ENCODE peak calls at places on chromosomes 4 and X, in nine cellular contexts. D is hepatocyte; P is colonic mucosa; S is astrocyte; F is psoas muscle; E is ascending aorta; T is left lung; Q is upper lobe of right lung; B is naive thymus-derived CD4-positive, alpha-beta T cell. K is an unnamed sample.

GRCh38 chrX:34638116-34638515 is 19.0 kb downstream of the TMEM47 start:
- DNase-seq in S (no peak), B (no peak), Q (no peak), F (no peak), T (no peak), E (no peak), P (no peak), D (peak), K (no peak)

GRCh38 chr4:96016615-96017299 is 176.9 kb downstream of the PDHA2 start:
- DNase-seq in B (no peak), F (no peak), S (peak), Q (no peak), E (no peak), D (peak), T (no peak), P (no peak), K (peak)

GRCh38 chr4:152106113-152106763 is 345.4 kb upstream of the GATB start:
- DNase-seq in P (peak), T (no peak), F (peak), Q (no peak), S (peak), B (no peak), E (peak), D (peak), K (peak)

GRCh38 chrX:21374994-21375794 is 976 bp downstream of the CNKSR2 start:
- DNase-seq in F (no peak), B (peak), S (no peak), Q (no peak), E (no peak), D (peak), T (peak), P (no peak), K (no peak)

GRCh38 chr4:89489338-89489771 is 181.8 kb upstream of the GPRIN3 start:
- DNase-seq in E (no peak), F (peak), D (no peak), S (no peak), T (peak), P (no peak), Q (no peak), B (no peak), K (no peak)

GRCh38 chrX:74519870-74520269 is 94.6 kb downstream of the RLIM start:
- DNase-seq in T (no peak), S (no peak), F (no peak), Q (no peak), P (no peak), B (no peak), E (no peak), D (no peak), K (no peak)

GRCh38 chrX:39953879-39954278 is 143.9 kb downstream of the BCOR start:
- DNase-seq in T (peak), B (no peak), F (peak), P (peak), D (peak), E (no peak), S (peak), Q (peak), K (peak)

GRCh38 chr4:48268956-48269860 is at the start of gene TEC:
- DNase-seq in D (peak), T (peak), S (no peak), Q (peak), E (peak), P (peak), F (peak), B (peak), K (peak)

GRCh38 chr4:158182736-158183135 is 9.9 kb upstream of the GASK1B start:
- DNase-seq in T (peak), P (no peak), D (no peak), S (no peak), B (no peak), E (no peak), F (no peak), Q (no peak), K (no peak)

GRCh38 chrX:149453030-149453429 is 52.1 kb downstream of the IDS start:
- DNase-seq in E (no peak), S (peak), B (no peak), Q (no peak), F (no peak), D (no peak), P (no peak), T (no peak), K (peak)

GRCh38 chr4:6246170-6246634 is 23.4 kb upstream of the WFS1 start:
- DNase-seq in F (no peak), P (no peak), D (no peak), S (no peak), B (no peak), E (no peak), T (no peak), Q (no peak), K (no peak)

GRCh38 chr4:1576200-1576960 is 107.7 kb downstream of the FAM53A start:
- DNase-seq in D (no peak), F (peak), E (no peak), B (no peak), Q (no peak), P (no peak), S (no peak), T (peak), K (no peak)

GRCh38 chrX:135543924-135544323 is 23.5 kb downstream of the INTS6L start:
- DNase-seq in D (no peak), P (peak), T (no peak), E (no peak), B (peak), Q (no peak), S (no peak), F (no peak), K (no peak)

GRCh38 chr4:128220286-128221235 is 67.1 kb downstream of the PGRMC2 start:
- DNase-seq in F (no peak), T (no peak), B (no peak), E (no peak), S (peak), P (no peak), Q (no peak), D (no peak), K (peak)

GRCh38 chr4:59583845-59584568 is 1616.1 kb upstream of the ADGRL3 start:
- DNase-seq in D (no peak), B (no peak), E (no peak), F (no peak), Q (no peak), T (peak), S (no peak), P (no peak), K (no peak)

GRCh38 chr4:183392377-183392776 is 52.1 kb upstream of the CDKN2AIP start:
- DNase-seq in T (no peak), E (no peak), B (no peak), F (no peak), D (no peak), S (no peak), P (no peak), Q (no peak), K (no peak)

GRCh38 chr4:107740381-107740780 is 20.3 kb upstream of the PAPSS1 start:
- DNase-seq in F (no peak), T (no peak), Q (no peak), D (no peak), P (no peak), S (no peak), B (no peak), E (no peak), K (no peak)

GRCh38 chr4:147518846-147519767 is 38.2 kb downstream of the EDNRA start:
- DNase-seq in D (peak), P (peak), F (peak), Q (no peak), B (peak), S (peak), E (no peak), T (no peak), K (peak)

GRCh38 chr4:88820723-88821368 is 123.2 kb upstream of the NAP1L5 start:
- DNase-seq in T (no peak), P (no peak), S (no peak), E (no peak), Q (no peak), B (no peak), D (no peak), F (no peak), K (no peak)

GRCh38 chr4:5186584-5187170 is 135.4 kb downstream of the STK32B start:
- DNase-seq in D (no peak), S (no peak), P (no peak), E (no peak), Q (no peak), F (no peak), B (no peak), T (no peak), K (no peak)

GRCh38 chr4:41258783-41259182 is 2.1 kb downstream of the UCHL1 start:
- DNase-seq in D (peak), S (peak), T (no peak), P (no peak), Q (no peak), B (no peak), F (no peak), E (no peak), K (peak)

GRCh38 chrX:153400146-153401132 is 711 bp downstream of the PNMA6E start:
- DNase-seq in P (no peak), F (peak), Q (peak), B (peak), E (no peak), S (no peak), D (no peak), T (peak), K (peak)

GRCh38 chr4:134695433-134695832 is 493.8 kb upstream of the PABPC4L start:
- DNase-seq in S (no peak), F (no peak), D (no peak), E (no peak), T (no peak), B (no peak), P (no peak), Q (no peak), K (no peak)

GRCh38 chr4:27217261-27217769 is 356.7 kb downstream of the STIM2 start:
- DNase-seq in S (peak), F (no peak), B (no peak), Q (no peak), P (no peak), D (no peak), E (no peak), T (no peak), K (peak)

GRCh38 chrX:64230123-64230970 is at the start of gene ASB12:
- DNase-seq in T (no peak), D (no peak), E (no peak), S (no peak), B (no peak), F (peak), Q (no peak), P (no peak), K (no peak)

GRCh38 chr4:78656968-78657445 is 105.4 kb downstream of the ANXA3 start:
- DNase-seq in B (peak), Q (no peak), F (no peak), E (no peak), T (no peak), S (peak), P (no peak), D (no peak), K (no peak)

GRCh38 chrX:23548164-23548563 is 119.1 kb upstream of the PRDX4 start:
- DNase-seq in Q (no peak), F (no peak), D (no peak), E (no peak), P (no peak), S (peak), B (no peak), T (no peak), K (no peak)

GRCh38 chrX:97504435-97504834 is 620.7 kb downstream of the RPA4 start:
- DNase-seq in P (no peak), S (no peak), Q (no peak), T (no peak), B (no peak), E (no peak), F (no peak), D (no peak), K (no peak)

GRCh38 chr4:159487284-159487747 is 384.4 kb downstream of the RAPGEF2 start:
- DNase-seq in Q (no peak), F (peak), T (no peak), B (peak), E (no peak), P (peak), D (peak), S (peak), K (peak)

GRCh38 chrX:71909956-71910355 is 689 bp upstream of the NHSL2 start:
- DNase-seq in T (no peak), Q (no peak), E (no peak), B (no peak), P (no peak), S (no peak), F (peak), D (peak), K (no peak)

GRCh38 chr4:188015025-188015778 is 19.6 kb downstream of the ZFP42 start:
- DNase-seq in E (no peak), F (no peak), D (peak), P (no peak), B (no peak), S (no peak), T (no peak), Q (no peak), K (peak)

GRCh38 chrX:94560930-94561329 is 886.9 kb downstream of the FAM133A start:
- DNase-seq in D (no peak), T (no peak), S (no peak), P (no peak), Q (no peak), E (no peak), F (no peak), B (no peak), K (no peak)

GRCh38 chrX:108307408-108308085 is 130.7 kb downstream of the COL4A6 start:
- DNase-seq in D (peak), B (no peak), Q (peak), F (peak), T (peak), S (peak), E (no peak), P (no peak), K (no peak)

DNA sequence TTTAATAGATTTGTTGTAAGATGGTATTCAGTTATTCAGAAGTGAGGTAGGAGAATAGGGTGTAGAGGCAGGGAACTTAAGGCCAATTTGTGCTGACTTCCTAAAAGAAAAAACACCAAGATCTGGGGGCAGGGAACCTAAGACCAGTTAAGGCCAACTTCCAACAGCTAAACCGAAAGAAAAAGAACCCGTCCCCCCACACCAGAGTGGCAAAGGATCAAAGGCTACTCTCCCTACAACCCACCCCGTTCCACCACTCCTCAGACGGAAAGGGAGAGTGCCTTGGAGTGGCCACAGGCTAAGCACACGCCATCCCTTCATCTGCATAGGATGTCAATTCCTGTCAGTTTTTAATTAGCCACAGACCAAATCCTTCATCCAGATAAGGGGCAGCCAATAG is 3.7 kb upstream of the ZNF718 start:
- DNase-seq in T (no peak), S (no peak), P (no peak), E (no peak), F (no peak), D (peak), Q (no peak), B (no peak), K (no peak)
- H3K27ac ChIP-seq in T (no peak), S (no peak), P (no peak), E (no peak), F (no peak), D (no peak), Q (no peak), B (no peak), K (no peak)

GRCh38 chr4:7843831-7844230 is 95.8 kb downstream of the AFAP1 start:
- DNase-seq in P (no peak), F (no peak), T (no peak), S (no peak), D (no peak), Q (no peak), E (no peak), B (no peak), K (no peak)
- H3K27ac ChIP-seq in P (peak), F (no peak), T (peak), S (peak), D (no peak), Q (peak), E (peak), B (no peak), K (peak)

DNA sequence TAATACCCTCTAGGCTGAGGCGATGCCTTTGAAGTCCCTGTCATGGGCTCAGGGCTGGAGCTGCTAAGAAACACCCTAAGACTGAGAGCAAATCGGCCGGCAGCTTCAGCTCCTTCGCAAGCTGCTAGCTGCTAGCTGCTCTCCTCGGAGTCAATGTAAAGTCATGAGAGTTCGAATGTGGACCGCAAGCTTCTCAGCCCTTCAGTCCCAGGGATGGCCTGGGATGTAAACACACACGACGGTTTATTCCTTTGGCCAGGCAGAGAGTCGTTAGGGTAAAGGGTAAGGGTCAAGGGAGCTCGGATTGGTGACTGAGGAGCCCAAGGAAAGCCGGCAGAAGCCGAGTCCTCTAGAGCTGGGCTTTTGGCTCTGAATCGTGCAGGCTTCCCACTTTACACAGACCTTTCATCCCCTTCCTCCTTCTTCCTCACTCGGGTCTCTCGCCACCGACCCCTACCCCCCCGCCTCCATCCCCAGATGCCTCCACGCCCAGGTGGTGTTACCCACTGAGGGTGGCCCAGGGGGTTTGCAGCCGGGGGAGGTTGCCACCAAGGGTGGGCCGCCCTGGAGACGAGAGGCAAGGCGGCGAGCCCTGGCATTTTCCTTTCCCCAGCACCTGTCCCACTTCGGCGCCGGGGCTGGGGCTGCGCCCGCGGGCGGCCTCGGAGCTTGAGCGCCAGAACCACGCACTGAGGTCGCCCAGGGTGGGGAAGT is 3.1 kb upstream of the BCORL1 start:
- DNase-seq in F (no peak), P (peak), Q (no peak), D (no peak), T (no peak), E (no peak), B (no peak), S (no peak), K (no peak)
- H3K27ac ChIP-seq in F (peak), P (no peak), Q (peak), D (no peak), T (no peak), E (peak), B (peak), S (no peak), K (peak)

GRCh38 chr4:8270912-8271815 is 1.6 kb downstream of the HTRA3 start:
- DNase-seq in T (peak), P (no peak), F (no peak), Q (no peak), E (no peak), D (no peak), B (no peak), S (no peak), K (no peak)
- H3K27ac ChIP-seq in T (no peak), P (no peak), F (no peak), Q (no peak), E (peak), D (no peak), B (no peak), S (no peak), K (no peak)

DNA sequence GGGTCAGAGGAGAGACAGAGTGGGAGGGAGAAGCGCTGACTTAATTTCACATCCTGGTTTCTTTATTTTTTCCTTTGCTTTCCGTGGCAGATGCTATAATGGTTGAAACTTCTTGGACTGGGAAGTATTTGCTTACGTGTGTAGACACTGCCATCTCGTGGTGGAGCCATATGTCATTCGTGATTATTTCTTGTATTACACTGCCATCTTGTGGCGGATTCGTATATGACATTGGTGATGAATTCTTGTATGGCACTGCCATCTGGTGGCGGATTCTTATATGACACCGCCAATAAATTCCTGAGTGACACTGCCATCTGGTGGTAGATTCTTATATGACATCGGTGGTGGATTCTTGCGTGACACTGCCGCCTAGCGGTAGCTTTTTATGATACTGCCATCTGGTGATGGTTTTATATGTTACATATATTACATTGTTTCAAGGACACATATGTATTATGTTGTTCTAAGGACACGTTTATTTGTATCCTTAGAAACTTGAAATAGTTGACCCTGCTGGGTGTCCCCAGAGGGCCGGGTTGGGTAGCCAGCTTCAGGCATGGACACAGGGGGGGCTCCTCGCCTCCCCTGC is 37.3 kb upstream of the CLCN4 start:
- DNase-seq in F (no peak), E (no peak), P (peak), D (peak), S (peak), T (no peak), B (peak), Q (no peak), K (peak)
- H3K27ac ChIP-seq in F (no peak), E (no peak), P (no peak), D (no peak), S (no peak), T (no peak), B (no peak), Q (no peak), K (no peak)

GRCh38 chr4:42636591-42636990 is 20.3 kb downstream of the ATP8A1 start:
- DNase-seq in S (no peak), E (no peak), F (no peak), B (no peak), P (no peak), D (no peak), T (no peak), Q (no peak), K (no peak)
- H3K27ac ChIP-seq in S (no peak), E (no peak), F (no peak), B (no peak), P (no peak), D (no peak), T (no peak), Q (no peak), K (no peak)

GRCh38 chr4:186758929-186759682 is 35.5 kb upstream of the FAT1 start:
- DNase-seq in D (no peak), T (no peak), E (no peak), P (no peak), F (no peak), Q (no peak), B (no peak), S (no peak), K (no peak)

GRCh38 chr4:186759990-186760389 is 36.3 kb upstream of the FAT1 start:
- DNase-seq in F (no peak), P (no peak), Q (no peak), D (no peak), T (no peak), E (no peak), B (no peak), S (no peak), K (no peak)

GRCh38 chr4:186761281-186761897 is 37.7 kb upstream of the FAT1 start:
- DNase-seq in P (no peak), Q (no peak), B (no peak), E (no peak), F (no peak), S (no peak), T (no peak), D (no peak), K (no peak)

GRCh38 chr4:186762361-186762760 is 38.7 kb upstream of the FAT1 start:
- DNase-seq in E (no peak), P (no peak), S (no peak), B (no peak), T (no peak), D (no peak), Q (no peak), F (no peak), K (no peak)

DNA sequence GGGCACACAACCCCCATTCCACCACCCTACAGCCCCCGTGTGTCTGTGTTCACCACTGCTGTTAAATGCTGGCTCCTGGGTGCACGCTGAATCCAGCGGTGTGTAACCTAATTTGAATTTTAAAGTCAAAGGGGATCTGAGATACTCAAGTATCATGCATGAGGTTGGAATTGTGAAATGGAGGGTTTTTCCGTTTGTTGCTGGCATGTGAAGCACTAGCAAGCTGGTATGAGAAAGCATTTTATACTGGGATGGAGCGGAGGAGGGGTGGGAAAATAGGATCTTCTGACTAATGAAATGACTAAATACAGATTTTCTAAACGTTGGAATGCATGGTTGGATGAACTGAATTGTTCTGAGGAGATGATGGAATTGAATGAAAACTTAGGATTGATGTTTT is 36.9 kb upstream of the FAT1 start:
- DNase-seq in F (no peak), Q (no peak), P (no peak), E (no peak), D (no peak), B (no peak), T (no peak), S (peak), K (peak)
- H3K27ac ChIP-seq in F (no peak), Q (no peak), P (no peak), E (no peak), D (no peak), B (no peak), T (no peak), S (peak), K (no peak)

GRCh38 chrX:101028562-101028961 is 23.3 kb downstream of the TRMT2B start:
- DNase-seq in E (no peak), D (no peak), B (no peak), P (no peak), S (no peak), T (no peak), Q (no peak), F (no peak), K (no peak)
- H3K27ac ChIP-seq in E (no peak), D (no peak), B (no peak), P (no peak), S (no peak), T (no peak), Q (no peak), F (no peak), K (no peak)